ENCODE peak calls at places on chromosomes 12 and 14, in four cellular contexts. One of them, this sample, is unnamed.
A peak's percentile ranks its signal among the peaks of the same experiment; 100 is the strongest.

GRCh38 chr14:73739899-73740685 is 25.9 kb upstream of the PNMA1 start:
- DNase-seq in hepatocyte: peak; percentile 7
- DNase-seq in cardiac muscle cell: no peak
- DNase-seq in AG04450: no peak
- DNase-seq in this sample: no peak

GRCh38 chr12:89737000-89737399 is 28.4 kb upstream of the ATP2B1 start:
- DNase-seq in cardiac muscle cell: no peak
- DNase-seq in hepatocyte: no peak
- DNase-seq in AG04450: no peak
- DNase-seq in this sample: no peak

GRCh38 chr12:130711751-130712150 is 4.3 kb downstream of the RIMBP2 start:
- DNase-seq in hepatocyte: no peak
- DNase-seq in cardiac muscle cell: no peak
- DNase-seq in AG04450: no peak
- DNase-seq in this sample: no peak

GRCh38 chr12:11756022-11756421 is 106.5 kb downstream of the ETV6 start:
- DNase-seq in hepatocyte: no peak
- DNase-seq in AG04450: no peak
- DNase-seq in cardiac muscle cell: no peak
- DNase-seq in this sample: no peak

GRCh38 chr12:96143827-96144226 is 50.3 kb upstream of the ELK3 start:
- DNase-seq in cardiac muscle cell: peak; percentile 14
- DNase-seq in AG04450: no peak
- DNase-seq in hepatocyte: no peak
- DNase-seq in this sample: no peak

GRCh38 chr14:33186656-33187055 is 248.0 kb downstream of the NPAS3 start:
- DNase-seq in cardiac muscle cell: no peak
- DNase-seq in AG04450: no peak
- DNase-seq in hepatocyte: no peak
- DNase-seq in this sample: no peak

GRCh38 chr12:50641566-50641965 is 122.3 kb upstream of the ATF1 start:
- DNase-seq in cardiac muscle cell: no peak
- DNase-seq in AG04450: no peak
- DNase-seq in hepatocyte: no peak
- DNase-seq in this sample: no peak

GRCh38 chr12:131711551-131712205 is 788 bp downstream of the SFSWAP start:
- DNase-seq in cardiac muscle cell: no peak
- DNase-seq in AG04450: no peak
- DNase-seq in hepatocyte: peak; percentile 14
- DNase-seq in this sample: no peak

GRCh38 chr12:82461851-82462250 is 103.5 kb downstream of the METTL25 start:
- DNase-seq in hepatocyte: no peak
- DNase-seq in cardiac muscle cell: no peak
- DNase-seq in AG04450: no peak
- DNase-seq in this sample: no peak

GRCh38 chr14:67583711-67584644 is 16.1 kb downstream of the PIGH start:
- DNase-seq in cardiac muscle cell: peak; percentile 68
- DNase-seq in hepatocyte: peak; percentile 67
- DNase-seq in AG04450: no peak
- DNase-seq in this sample: no peak

GRCh38 chr12:54486173-54486867 is 11.2 kb upstream of the NCKAP1L start:
- DNase-seq in hepatocyte: no peak
- DNase-seq in AG04450: no peak
- DNase-seq in cardiac muscle cell: no peak
- DNase-seq in this sample: no peak

GRCh38 chr12:53241623-53242412 is 9.8 kb upstream of the RARG start:
- DNase-seq in hepatocyte: no peak
- DNase-seq in cardiac muscle cell: no peak
- DNase-seq in AG04450: no peak
- DNase-seq in this sample: no peak

GRCh38 chr12:49813131-49813530 is 15.1 kb downstream of the NCKAP5L start:
- DNase-seq in cardiac muscle cell: no peak
- DNase-seq in hepatocyte: no peak
- DNase-seq in AG04450: no peak
- DNase-seq in this sample: no peak

GRCh38 chr12:76024942-76025600 is 6.5 kb downstream of the PHLDA1 start:
- DNase-seq in AG04450: peak; percentile 59
- DNase-seq in hepatocyte: no peak
- DNase-seq in cardiac muscle cell: peak; percentile 81
- DNase-seq in this sample: no peak

GRCh38 chr12:1812650-1813302 is 7.6 kb upstream of the LRTM2 start:
- DNase-seq in AG04450: no peak
- DNase-seq in hepatocyte: peak; percentile 62
- DNase-seq in cardiac muscle cell: peak; percentile 83
- DNase-seq in this sample: no peak

GRCh38 chr14:49972840-49973239 is 80.0 kb downstream of the ARF6 start:
- DNase-seq in cardiac muscle cell: peak; percentile 88
- DNase-seq in hepatocyte: peak; percentile 74
- DNase-seq in AG04450: peak; percentile 60
- DNase-seq in this sample: peak; percentile 43

GRCh38 chr12:103854372-103854973 is 13.4 kb upstream of the NT5DC3 start:
- DNase-seq in hepatocyte: no peak
- DNase-seq in AG04450: no peak
- DNase-seq in cardiac muscle cell: no peak
- DNase-seq in this sample: no peak

GRCh38 chr14:77222546-77223225 is 41.1 kb downstream of the TMEM63C start:
- DNase-seq in AG04450: no peak
- DNase-seq in cardiac muscle cell: no peak
- DNase-seq in hepatocyte: no peak
- DNase-seq in this sample: no peak

GRCh38 chr12:124519741-124520140 is 47.7 kb downstream of the NCOR2 start:
- DNase-seq in cardiac muscle cell: peak; percentile 26
- DNase-seq in hepatocyte: no peak
- DNase-seq in AG04450: no peak
- DNase-seq in this sample: no peak

GRCh38 chr14:22887260-22887989 is 4.4 kb downstream of the REM2 start:
- DNase-seq in AG04450: no peak
- DNase-seq in hepatocyte: peak; percentile 87
- DNase-seq in cardiac muscle cell: peak; percentile 90
- DNase-seq in this sample: no peak

GRCh38 chr14:54312166-54312801 is 84.5 kb upstream of the CDKN3 start:
- DNase-seq in cardiac muscle cell: peak; percentile 96
- DNase-seq in AG04450: peak; percentile 39
- DNase-seq in hepatocyte: peak; percentile 48
- DNase-seq in this sample: peak; percentile 91

GRCh38 chr12:22408605-22409004 is 74.1 kb upstream of the ST8SIA1 start:
- DNase-seq in AG04450: no peak
- DNase-seq in cardiac muscle cell: no peak
- DNase-seq in hepatocyte: no peak
- DNase-seq in this sample: no peak

GRCh38 chr12:120468846-120469449 is 600 bp downstream of the SRSF9 start:
- DNase-seq in hepatocyte: peak; percentile 46
- DNase-seq in AG04450: no peak
- DNase-seq in cardiac muscle cell: no peak
- DNase-seq in this sample: no peak

GRCh38 chr12:120469450-120470149 is at the start of gene SRSF9:
- DNase-seq in hepatocyte: peak; percentile 99
- DNase-seq in cardiac muscle cell: peak; percentile 98
- DNase-seq in AG04450: peak; percentile 93
- DNase-seq in this sample: peak; percentile 86

GRCh38 chr12:120467439-120467838 is 2.1 kb downstream of the SRSF9 start:
- DNase-seq in AG04450: no peak
- DNase-seq in cardiac muscle cell: no peak
- DNase-seq in hepatocyte: no peak
- DNase-seq in this sample: no peak

GRCh38 chr12:120468271-120468845 is 1.2 kb downstream of the SRSF9 start:
- DNase-seq in hepatocyte: peak; percentile 49
- DNase-seq in AG04450: no peak
- DNase-seq in cardiac muscle cell: peak; percentile 78
- DNase-seq in this sample: no peak

DNA sequence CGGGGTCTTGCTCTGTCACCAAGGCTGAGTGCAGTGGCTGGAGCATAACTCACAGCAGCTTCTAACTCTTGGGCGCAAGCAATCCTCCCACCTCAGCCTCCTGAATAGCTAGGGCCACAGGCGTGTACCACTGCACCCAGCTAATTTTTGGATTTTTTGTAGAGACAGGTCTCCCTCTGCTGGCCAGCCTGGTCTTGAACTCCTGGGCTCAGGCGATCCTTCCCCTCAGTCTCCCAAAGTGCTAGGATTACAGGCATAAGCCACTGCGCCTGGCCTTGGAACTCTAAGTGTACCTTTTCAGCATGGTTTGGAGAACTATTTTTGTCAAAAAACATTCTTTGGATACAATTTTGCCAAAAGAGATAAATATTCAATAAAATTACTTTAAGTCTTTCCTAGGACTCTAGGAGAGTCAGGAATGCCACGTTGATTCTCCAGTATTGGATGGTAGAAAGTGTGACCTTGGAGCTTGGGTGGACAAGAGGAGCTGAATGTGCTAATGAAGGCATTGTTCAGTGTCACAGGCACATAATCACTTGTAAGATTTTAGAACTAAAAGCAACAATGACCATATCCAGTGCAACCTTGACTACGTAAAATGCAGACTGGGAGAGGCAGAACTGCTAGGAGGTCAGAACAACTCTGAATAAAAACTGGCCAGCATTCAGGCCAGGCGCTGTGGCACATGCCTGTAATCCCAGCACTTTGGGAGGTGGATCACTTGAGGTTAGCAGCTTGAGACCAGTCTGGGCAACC is 2.8 kb downstream of the SRSF9 start:
- DNase-seq in cardiac muscle cell: peak; percentile 59
- DNase-seq in AG04450: no peak
- DNase-seq in hepatocyte: peak; percentile 56
- DNase-seq in this sample: no peak
- TF ChIP-seq CTCF in cardiac muscle cell: peak; percentile 66
- TF ChIP-seq CTCF in AG04450: peak; percentile 65
- TF ChIP-seq CTCF in hepatocyte: peak; percentile 53
- TF ChIP-seq CTCF in this sample: peak; percentile 66

GRCh38 chr14:104968541-104969401 is 9.4 kb downstream of the AHNAK2 start:
- DNase-seq in AG04450: no peak
- DNase-seq in cardiac muscle cell: peak; percentile 62
- DNase-seq in hepatocyte: peak; percentile 67
- DNase-seq in this sample: no peak

GRCh38 chr14:104970231-104971068 is 7.7 kb downstream of the AHNAK2 start:
- DNase-seq in hepatocyte: peak; percentile 66
- DNase-seq in cardiac muscle cell: peak; percentile 77
- DNase-seq in AG04450: peak; percentile 29
- DNase-seq in this sample: peak; percentile 55

GRCh38 chr14:104968153-104968527 is 10.0 kb downstream of the AHNAK2 start:
- DNase-seq in AG04450: no peak
- DNase-seq in hepatocyte: peak; percentile 71
- DNase-seq in cardiac muscle cell: peak; percentile 72
- DNase-seq in this sample: no peak

GRCh38 chr14:104971447-104972240 is 6.5 kb downstream of the AHNAK2 start:
- DNase-seq in AG04450: no peak
- DNase-seq in cardiac muscle cell: no peak
- DNase-seq in hepatocyte: no peak
- DNase-seq in this sample: no peak

DNA sequence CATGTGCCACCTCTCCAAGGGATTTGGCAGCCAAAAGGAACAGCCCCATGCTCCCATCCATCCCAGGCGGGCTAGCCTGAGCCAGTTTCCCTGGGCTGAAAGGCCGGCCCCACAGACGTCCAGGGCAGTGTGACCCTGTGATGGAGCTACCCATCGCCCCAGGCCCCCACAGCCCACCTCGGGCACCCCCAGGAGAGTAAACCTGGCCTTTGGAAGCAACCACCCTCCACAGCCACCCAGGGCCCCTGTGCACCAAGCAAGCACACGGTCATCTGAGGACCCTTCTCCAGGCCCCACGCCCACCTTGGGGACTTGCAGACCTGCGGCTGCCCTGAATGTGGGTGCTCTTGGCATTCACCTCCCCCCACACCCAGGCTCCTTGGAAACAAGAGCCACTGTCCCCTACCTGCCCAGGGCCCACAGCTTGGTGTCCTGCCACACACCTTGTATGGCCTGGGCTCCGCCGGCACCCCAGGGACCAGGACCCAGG is 8.4 kb downstream of the AHNAK2 start:
- DNase-seq in AG04450: no peak
- DNase-seq in hepatocyte: no peak
- DNase-seq in cardiac muscle cell: no peak
- DNase-seq in this sample: no peak
- H3K4me3 ChIP-seq in AG04450: peak overlapping the region; percentile 48
- H3K4me3 ChIP-seq in hepatocyte: no peak overlapping the region
- H3K4me3 ChIP-seq in cardiac muscle cell: no peak overlapping the region
- H3K4me3 ChIP-seq in this sample: peak overlapping the region; percentile 67

DNA sequence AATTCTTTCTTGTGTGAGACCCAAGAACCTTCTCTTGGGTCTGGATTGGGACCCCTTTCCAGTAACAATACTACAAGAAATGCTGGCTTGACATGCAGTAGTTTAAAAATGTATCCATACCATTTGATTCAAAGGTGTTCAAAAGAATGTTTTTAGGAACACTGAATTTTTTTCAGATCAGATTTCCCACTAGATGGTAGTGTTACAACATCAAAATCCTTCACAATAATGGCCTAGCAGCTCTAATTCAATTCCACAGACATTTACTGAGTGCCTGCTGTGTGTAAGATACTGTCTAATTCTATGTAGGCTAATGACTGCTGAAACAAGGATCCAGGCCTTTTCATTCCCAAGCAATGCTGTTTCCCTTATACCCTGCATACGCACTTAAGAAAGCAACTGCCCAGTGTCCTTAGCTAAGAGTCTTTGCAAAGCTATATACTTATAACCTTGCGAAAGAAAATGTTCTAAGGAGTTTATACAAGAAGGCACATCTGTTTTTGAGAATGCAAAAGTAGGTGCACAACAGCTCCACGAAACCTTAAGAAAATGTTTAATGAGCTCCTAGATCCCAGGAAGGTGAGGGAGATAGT is 50.7 kb upstream of the PKP2 start:
- DNase-seq in AG04450: no peak
- DNase-seq in hepatocyte: peak; percentile 56
- DNase-seq in cardiac muscle cell: peak; percentile 34
- DNase-seq in this sample: no peak
- TF ChIP-seq CTCF in AG04450: no peak
- TF ChIP-seq CTCF in hepatocyte: peak; percentile 73
- TF ChIP-seq CTCF in cardiac muscle cell: peak; percentile 8
- TF ChIP-seq CTCF in this sample: no peak

GRCh38 chr14:52244997-52245396 is 22.5 kb upstream of the PTGDR start:
- DNase-seq in AG04450: no peak
- DNase-seq in hepatocyte: no peak
- DNase-seq in cardiac muscle cell: no peak
- DNase-seq in this sample: no peak

GRCh38 chr14:52238682-52239081 is 28.8 kb upstream of the PTGDR start:
- DNase-seq in AG04450: no peak
- DNase-seq in hepatocyte: no peak
- DNase-seq in cardiac muscle cell: no peak
- DNase-seq in this sample: no peak

GRCh38 chr14:52241102-52241793 is 26.2 kb upstream of the PTGDR start:
- DNase-seq in hepatocyte: no peak
- DNase-seq in AG04450: peak; percentile 36
- DNase-seq in cardiac muscle cell: peak; percentile 78
- DNase-seq in this sample: peak; percentile 73

GRCh38 chr14:52244328-52244727 is 23.2 kb upstream of the PTGDR start:
- DNase-seq in AG04450: no peak
- DNase-seq in hepatocyte: no peak
- DNase-seq in cardiac muscle cell: no peak
- DNase-seq in this sample: no peak

DNA sequence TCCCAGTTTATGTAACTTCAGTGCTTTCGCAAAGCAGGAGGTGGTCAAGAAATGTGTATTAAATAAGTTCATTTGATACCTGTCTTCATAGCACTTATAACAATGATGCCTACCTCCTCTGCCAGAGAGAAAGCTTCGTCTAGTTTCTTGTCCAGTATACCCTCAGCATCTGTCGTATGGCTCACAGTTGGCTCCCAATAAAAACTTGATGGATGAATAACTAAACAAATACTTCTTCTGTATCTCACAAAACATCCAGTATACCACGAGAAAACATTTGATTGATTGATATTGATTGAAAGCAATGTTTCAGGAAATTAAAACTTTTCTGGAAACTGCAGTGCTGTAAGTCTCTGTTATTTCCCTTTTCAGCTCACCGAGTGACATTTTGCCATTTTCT is 26.9 kb upstream of the PTGDR start:
- DNase-seq in hepatocyte: no peak
- DNase-seq in AG04450: no peak
- DNase-seq in cardiac muscle cell: no peak
- DNase-seq in this sample: no peak
- H3K4me3 ChIP-seq in hepatocyte: no peak overlapping the region
- H3K4me3 ChIP-seq in AG04450: no peak overlapping the region
- H3K4me3 ChIP-seq in cardiac muscle cell: no peak overlapping the region
- H3K4me3 ChIP-seq in this sample: no peak overlapping the region